ENCODE peak calls at places on chromosome 11, in five cellular contexts. M is colonic mucosa; F is activated CD8-positive, alpha-beta memory T cell treated with anti-CD3 and anti-CD28 coated beads for 24 hours; S is Jurkat, Clone E6-1; Q is endothelial cell. Y is an unnamed sample.

GRCh38 chr11:13875643-13876042 is 86.9 kb upstream of the SPON1 start:
- DNase-seq in Q (no peak), S (no peak), F (no peak), M (no peak), Y (no peak)

GRCh38 chr11:16613401-16614381 is 124.8 kb upstream of the C11orf58 start:
- DNase-seq in M (peak; percentile 83), S (peak; percentile 32), Q (peak; percentile 94), F (peak; percentile 81), Y (peak; percentile 82)

GRCh38 chr11:117387992-117388765 is 60.5 kb downstream of the CEP164 start:
- DNase-seq in F (no peak), Q (no peak), M (no peak), S (no peak), Y (no peak)

GRCh38 chr11:9060700-9061111 is 30.7 kb downstream of the SCUBE2 start:
- DNase-seq in Q (no peak), F (peak; percentile 64), S (peak; percentile 54), M (no peak), Y (no peak)

GRCh38 chr11:92022499-92022898 is 202.1 kb upstream of the FAT3 start:
- DNase-seq in F (no peak), M (no peak), S (no peak), Q (no peak), Y (no peak)

GRCh38 chr11:122139595-122139866 is 23.5 kb upstream of the BLID start:
- DNase-seq in M (no peak), Q (no peak), F (no peak), S (no peak), Y (no peak)

GRCh38 chr11:72231396-72232259 is 7.1 kb downstream of the INPPL1 start:
- DNase-seq in Q (no peak), S (no peak), M (no peak), F (peak; percentile 45), Y (no peak)

GRCh38 chr11:119309953-119310681 is 6.8 kb downstream of the MCAM start:
- DNase-seq in F (no peak), S (no peak), M (no peak), Q (no peak), Y (no peak)

GRCh38 chr11:134731562-134731961 is 319.5 kb upstream of the B3GAT1 start:
- DNase-seq in M (no peak), Q (no peak), S (no peak), F (no peak), Y (no peak)

GRCh38 chr11:133619973-133620372 is 87.7 kb upstream of the OPCML start:
- DNase-seq in S (peak; percentile 37), Q (no peak), M (no peak), F (no peak), Y (peak; percentile 3)